ENCODE peak calls at places on chromosome 22, in four cellular contexts. One of them, this sample, is unnamed. For H3K27me3, the result is how much of the 10 kb centered on the place peaks cover.

GRCh38 chr22:38135133-38135706 is 24.7 kb upstream of the BAIAP2L2 start:
- DNase-seq in spleen: no peak
- DNase-seq in transverse colon: no peak
- DNase-seq in cardiac muscle cell: peak
- DNase-seq in this sample: no peak

GRCh38 chr22:17952273-17952801 is 72.0 kb downstream of the MICAL3 start:
- DNase-seq in spleen: no peak
- DNase-seq in transverse colon: peak
- DNase-seq in cardiac muscle cell: no peak
- DNase-seq in this sample: no peak

GRCh38 chr22:50599816-50600454 is 658 bp upstream of the MAPK8IP2 start:
- DNase-seq in spleen: peak
- DNase-seq in transverse colon: peak
- DNase-seq in cardiac muscle cell: peak
- DNase-seq in this sample: peak

GRCh38 chr22:31160328-31160978 is 471 bp downstream of the RNF185 start:
- DNase-seq in spleen: peak
- DNase-seq in transverse colon: peak
- DNase-seq in cardiac muscle cell: peak
- DNase-seq in this sample: no peak

GRCh38 chr22:24119476-24119875 is 61.8 kb upstream of the SUSD2 start:
- DNase-seq in spleen: no peak
- DNase-seq in transverse colon: no peak
- DNase-seq in cardiac muscle cell: no peak
- DNase-seq in this sample: no peak

GRCh38 chr22:24419480-24419860 is 7.9 kb upstream of the ADORA2A start:
- DNase-seq in spleen: no peak
- DNase-seq in transverse colon: no peak
- DNase-seq in cardiac muscle cell: no peak
- DNase-seq in this sample: no peak

GRCh38 chr22:24843048-24843447 is 37.0 kb downstream of the SGSM1 start:
- DNase-seq in spleen: peak
- DNase-seq in transverse colon: no peak
- DNase-seq in cardiac muscle cell: no peak
- DNase-seq in this sample: no peak

GRCh38 chr22:44127353-44127752 is 53.4 kb upstream of the PARVG start:
- DNase-seq in spleen: peak
- DNase-seq in transverse colon: no peak
- DNase-seq in cardiac muscle cell: peak
- DNase-seq in this sample: peak

GRCh38 chr22:33654173-33654890 is 265.9 kb downstream of the LARGE1 start:
- DNase-seq in spleen: no peak
- DNase-seq in transverse colon: peak
- DNase-seq in cardiac muscle cell: no peak
- DNase-seq in this sample: no peak

GRCh38 chr22:44828193-44828592 is 75.8 kb downstream of the ARHGAP8 start:
- DNase-seq in spleen: no peak
- DNase-seq in transverse colon: no peak
- DNase-seq in cardiac muscle cell: peak
- DNase-seq in this sample: no peak

GRCh38 chr22:30212996-30213441 is 33.5 kb downstream of the LIF start:
- DNase-seq in spleen: peak
- DNase-seq in transverse colon: no peak
- DNase-seq in cardiac muscle cell: peak
- DNase-seq in this sample: no peak

GRCh38 chr22:48335442-48336139 is 1492.1 kb downstream of the BRD1 start:
- DNase-seq in spleen: no peak
- DNase-seq in transverse colon: no peak
- DNase-seq in cardiac muscle cell: no peak
- DNase-seq in this sample: no peak

GRCh38 chr22:23849009-23850006 is 8.4 kb upstream of the SLC2A11 start:
- DNase-seq in spleen: peak
- DNase-seq in transverse colon: peak
- DNase-seq in cardiac muscle cell: peak
- DNase-seq in this sample: peak

GRCh38 chr22:29480512-29481264 is 670 bp downstream of the NEFH start:
- DNase-seq in spleen: no peak
- DNase-seq in transverse colon: no peak
- DNase-seq in cardiac muscle cell: peak
- DNase-seq in this sample: no peak

GRCh38 chr22:16563555-16564520 is 28.8 kb downstream of the CCT8L2 start:
- DNase-seq in spleen: no peak
- DNase-seq in transverse colon: no peak
- DNase-seq in cardiac muscle cell: no peak
- DNase-seq in this sample: no peak

GRCh38 chr22:47775686-47776085 is 1013.2 kb downstream of the TBC1D22A start:
- DNase-seq in spleen: no peak
- DNase-seq in transverse colon: no peak
- DNase-seq in cardiac muscle cell: no peak
- DNase-seq in this sample: no peak

GRCh38 chr22:49503896-49504521 is 323.7 kb downstream of the BRD1 start:
- DNase-seq in spleen: no peak
- DNase-seq in transverse colon: no peak
- DNase-seq in cardiac muscle cell: no peak
- DNase-seq in this sample: no peak

GRCh38 chr22:44407404-44408226 is 90.4 kb downstream of the RTL6 start:
- DNase-seq in spleen: peak
- DNase-seq in transverse colon: no peak
- DNase-seq in cardiac muscle cell: no peak
- DNase-seq in this sample: peak

GRCh38 chr22:50255099-50255498 is 4.0 kb upstream of the HDAC10 start:
- DNase-seq in spleen: no peak
- DNase-seq in transverse colon: no peak
- DNase-seq in cardiac muscle cell: no peak
- DNase-seq in this sample: no peak

GRCh38 chr22:50162391-50162956 is 8.1 kb upstream of the PANX2 start:
- DNase-seq in spleen: no peak
- DNase-seq in transverse colon: no peak
- DNase-seq in cardiac muscle cell: no peak
- DNase-seq in this sample: no peak

GRCh38 chr22:33124471-33124870 is 66.3 kb upstream of the SYN3 start:
- DNase-seq in spleen: no peak
- DNase-seq in transverse colon: no peak
- DNase-seq in cardiac muscle cell: no peak
- DNase-seq in this sample: no peak

GRCh38 chr22:49216579-49216978 is 611.1 kb downstream of the BRD1 start:
- DNase-seq in spleen: no peak
- DNase-seq in transverse colon: peak
- DNase-seq in cardiac muscle cell: no peak
- DNase-seq in this sample: no peak

GRCh38 chr22:21031545-21032036 is 770 bp downstream of the SLC7A4 start:
- DNase-seq in spleen: peak
- DNase-seq in transverse colon: no peak
- DNase-seq in cardiac muscle cell: no peak
- DNase-seq in this sample: no peak

GRCh38 chr22:49237703-49238102 is 590.0 kb downstream of the BRD1 start:
- DNase-seq in spleen: no peak
- DNase-seq in transverse colon: no peak
- DNase-seq in cardiac muscle cell: no peak
- DNase-seq in this sample: no peak

GRCh38 chr22:29256606-29257325 is 11.0 kb downstream of the RHBDD3 start:
- DNase-seq in spleen: no peak
- DNase-seq in transverse colon: no peak
- DNase-seq in cardiac muscle cell: no peak
- DNase-seq in this sample: no peak

GRCh38 chr22:44192098-44192810 is 11.5 kb downstream of the PARVG start:
- DNase-seq in spleen: peak
- DNase-seq in transverse colon: no peak
- DNase-seq in cardiac muscle cell: peak
- DNase-seq in this sample: no peak

GRCh38 chr22:31950226-31950625 is 5.9 kb downstream of the YWHAH start:
- DNase-seq in spleen: peak
- DNase-seq in transverse colon: no peak
- DNase-seq in cardiac muscle cell: no peak
- DNase-seq in this sample: no peak

GRCh38 chr22:32985899-32986772 is 72.0 kb downstream of the SYN3 start:
- DNase-seq in spleen: no peak
- DNase-seq in transverse colon: peak
- DNase-seq in cardiac muscle cell: peak
- DNase-seq in this sample: peak

GRCh38 chr22:42283288-42284229 is 13.1 kb upstream of the TCF20 start:
- DNase-seq in spleen: peak
- DNase-seq in transverse colon: no peak
- DNase-seq in cardiac muscle cell: peak
- DNase-seq in this sample: no peak

GRCh38 chr22:32413715-32414114 is 1.7 kb upstream of the RTCB start:
- DNase-seq in spleen: no peak
- DNase-seq in transverse colon: no peak
- DNase-seq in cardiac muscle cell: peak
- DNase-seq in this sample: no peak

DNA sequence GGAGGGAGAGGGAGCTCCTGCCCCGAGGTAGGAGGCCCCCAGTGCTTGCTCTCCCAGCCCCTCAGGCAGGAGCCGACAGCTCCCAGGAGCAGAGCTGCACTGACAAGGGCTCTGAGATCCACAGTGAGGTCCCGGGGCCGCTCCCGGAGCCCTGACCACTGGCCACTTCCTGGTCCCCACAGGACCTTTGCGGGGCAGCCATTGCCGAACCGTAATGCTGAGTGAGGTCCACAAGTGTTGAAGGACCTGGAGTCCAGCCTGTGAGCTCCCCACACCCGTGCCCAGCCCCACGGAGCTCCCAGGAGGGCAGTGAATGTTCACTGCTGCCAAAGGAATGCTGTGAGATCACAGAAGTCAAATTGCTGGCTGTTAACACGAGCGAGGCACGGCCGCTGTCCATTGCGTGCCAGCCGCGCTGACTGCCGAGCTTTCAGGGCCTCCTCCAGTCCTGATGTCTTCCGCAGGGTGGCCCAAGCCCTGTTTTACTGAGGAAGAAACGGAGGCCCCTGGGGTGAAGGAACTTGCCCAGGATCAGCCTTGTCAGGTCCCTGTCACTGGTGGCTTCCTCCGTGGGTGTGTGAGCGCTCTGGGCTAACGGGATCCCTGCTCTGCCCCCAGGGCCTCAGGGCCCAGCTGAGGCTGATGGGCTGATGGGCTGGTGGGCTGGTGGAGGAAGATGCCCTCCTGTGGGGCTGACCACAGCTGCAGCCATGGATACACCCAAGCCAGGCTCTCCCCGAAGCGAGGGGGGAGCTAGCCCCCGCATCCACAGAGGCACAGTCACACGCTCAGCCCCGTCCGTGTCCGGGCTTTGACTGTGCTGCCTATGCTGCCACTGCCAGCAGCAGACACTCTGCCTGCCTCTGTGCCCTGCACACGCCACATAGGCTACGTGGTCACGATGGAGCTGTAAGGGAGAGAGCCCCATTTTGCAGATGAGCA is 70.8 kb downstream of the WNT7B start:
- DNase-seq in spleen: no peak
- DNase-seq in transverse colon: no peak
- DNase-seq in cardiac muscle cell: peak
- DNase-seq in this sample: peak
- H3K27me3 ChIP-seq in spleen: half or more
- H3K27me3 ChIP-seq in transverse colon: under half
- H3K27me3 ChIP-seq in cardiac muscle cell: under half
- H3K27me3 ChIP-seq in this sample: under half

GRCh38 chr22:27317961-27318360 is 483.6 kb downstream of the MN1 start:
- DNase-seq in spleen: no peak
- DNase-seq in transverse colon: peak
- DNase-seq in cardiac muscle cell: no peak
- DNase-seq in this sample: no peak
- H3K27me3 ChIP-seq in spleen: under half
- H3K27me3 ChIP-seq in transverse colon: under half
- H3K27me3 ChIP-seq in cardiac muscle cell: under half
- H3K27me3 ChIP-seq in this sample: under half

GRCh38 chr22:22075382-22076163 is 93.0 kb upstream of the TOP3B start:
- DNase-seq in spleen: no peak
- DNase-seq in transverse colon: no peak
- DNase-seq in cardiac muscle cell: no peak
- DNase-seq in this sample: no peak
- H3K27me3 ChIP-seq in spleen: under half
- H3K27me3 ChIP-seq in transverse colon: under half
- H3K27me3 ChIP-seq in cardiac muscle cell: half or more
- H3K27me3 ChIP-seq in this sample: under half

GRCh38 chr22:39514373-39514973 is 5.9 kb upstream of the ATF4 start:
- DNase-seq in spleen: no peak
- DNase-seq in transverse colon: peak
- DNase-seq in cardiac muscle cell: peak
- DNase-seq in this sample: no peak
- H3K27me3 ChIP-seq in spleen: under half
- H3K27me3 ChIP-seq in transverse colon: under half
- H3K27me3 ChIP-seq in cardiac muscle cell: under half
- H3K27me3 ChIP-seq in this sample: under half

DNA sequence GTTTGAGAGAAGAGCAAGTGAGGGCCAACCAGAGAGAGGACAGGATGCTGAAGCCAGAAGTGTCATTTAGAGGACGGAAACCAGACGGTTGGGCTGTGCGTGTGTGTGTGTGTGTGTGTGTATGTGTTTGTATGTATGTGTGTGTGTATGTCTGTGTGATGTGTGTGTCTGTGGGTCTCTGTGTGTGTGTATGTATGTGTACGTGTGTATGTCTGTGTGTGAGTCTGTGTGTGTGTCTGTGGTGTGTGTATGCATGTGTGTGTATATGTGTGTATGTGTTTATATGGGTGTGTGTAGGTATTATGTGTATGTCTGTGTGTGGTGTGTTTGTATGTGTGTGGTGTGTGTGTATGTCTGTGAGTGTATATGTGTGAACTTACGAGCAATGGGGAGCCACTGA is 77.7 kb upstream of the EIF3D start:
- DNase-seq in spleen: no peak
- DNase-seq in transverse colon: no peak
- DNase-seq in cardiac muscle cell: no peak
- DNase-seq in this sample: no peak
- H3K27me3 ChIP-seq in spleen: under half
- H3K27me3 ChIP-seq in transverse colon: half or more
- H3K27me3 ChIP-seq in cardiac muscle cell: under half
- H3K27me3 ChIP-seq in this sample: under half

GRCh38 chr22:39999144-39999757 is 4.5 kb downstream of the FAM83F start:
- DNase-seq in spleen: no peak
- DNase-seq in transverse colon: peak
- DNase-seq in cardiac muscle cell: peak
- DNase-seq in this sample: peak
- H3K27me3 ChIP-seq in spleen: under half
- H3K27me3 ChIP-seq in transverse colon: under half
- H3K27me3 ChIP-seq in cardiac muscle cell: under half
- H3K27me3 ChIP-seq in this sample: under half

GRCh38 chr22:26616650-26617049 is 1.2 kb downstream of the CRYBB1 start:
- DNase-seq in spleen: peak
- DNase-seq in transverse colon: no peak
- DNase-seq in cardiac muscle cell: no peak
- DNase-seq in this sample: no peak
- H3K27me3 ChIP-seq in spleen: under half
- H3K27me3 ChIP-seq in transverse colon: under half
- H3K27me3 ChIP-seq in cardiac muscle cell: under half
- H3K27me3 ChIP-seq in this sample: under half

DNA sequence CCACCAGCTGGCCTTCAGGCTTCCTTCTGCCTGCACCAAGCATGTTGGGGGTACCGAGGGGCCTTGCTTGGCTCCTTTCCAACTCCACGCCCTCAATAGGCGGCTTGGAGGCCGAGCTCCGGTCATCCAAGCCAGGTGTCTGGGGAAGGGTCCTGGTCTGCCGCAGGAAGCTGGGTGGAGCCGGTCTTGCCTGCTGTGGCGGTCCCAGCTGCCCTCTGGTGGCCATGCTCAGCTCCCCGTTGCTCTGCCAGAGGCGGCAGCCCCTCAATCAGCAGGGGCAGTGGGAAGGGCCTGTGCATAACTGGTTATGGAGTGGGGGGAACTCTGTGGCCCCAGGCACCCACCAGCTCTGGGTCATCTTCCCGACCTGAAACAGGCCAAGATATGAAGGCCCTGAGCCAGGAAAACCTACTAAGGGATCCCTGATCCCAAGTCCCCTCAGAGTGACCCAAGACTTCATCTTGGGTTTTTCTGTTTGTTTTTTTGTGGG is 3.2 kb downstream of the ARVCF start:
- DNase-seq in spleen: peak
- DNase-seq in transverse colon: peak
- DNase-seq in cardiac muscle cell: peak
- DNase-seq in this sample: peak
- H3K27me3 ChIP-seq in spleen: under half
- H3K27me3 ChIP-seq in transverse colon: under half
- H3K27me3 ChIP-seq in cardiac muscle cell: under half
- H3K27me3 ChIP-seq in this sample: under half